ENCODE peak calls at places on chromosomes 1 and 21, in six cellular contexts. One of them, this sample, is unnamed.

GRCh38 chr1:156961709-156962108 is 41.3 kb downstream of the LRRC71 start:
- DNase-seq in pancreas: no peak
- DNase-seq in prostate gland: no peak
- DNase-seq in endodermal cell: no peak
- DNase-seq in spleen: no peak
- DNase-seq in OCI-LY7: peak; percentile 59
- DNase-seq in this sample: no peak

GRCh38 chr1:221212926-221213325 is 333.7 kb downstream of the HLX start:
- DNase-seq in OCI-LY7: no peak
- DNase-seq in pancreas: no peak
- DNase-seq in spleen: no peak
- DNase-seq in prostate gland: no peak
- DNase-seq in endodermal cell: no peak
- DNase-seq in this sample: no peak

GRCh38 chr1:33273402-33273801 is 17.1 kb downstream of the ZNF362 start:
- DNase-seq in spleen: no peak
- DNase-seq in pancreas: peak; percentile 22
- DNase-seq in prostate gland: no peak
- DNase-seq in endodermal cell: no peak
- DNase-seq in OCI-LY7: no peak
- DNase-seq in this sample: no peak

GRCh38 chr1:193325771-193326170 is 139.4 kb upstream of the B3GALT2 start:
- DNase-seq in prostate gland: no peak
- DNase-seq in OCI-LY7: no peak
- DNase-seq in endodermal cell: no peak
- DNase-seq in pancreas: no peak
- DNase-seq in spleen: no peak
- DNase-seq in this sample: no peak

GRCh38 chr1:212498243-212498642 is 65.5 kb downstream of the NENF start:
- DNase-seq in endodermal cell: no peak
- DNase-seq in pancreas: no peak
- DNase-seq in OCI-LY7: no peak
- DNase-seq in spleen: no peak
- DNase-seq in prostate gland: no peak
- DNase-seq in this sample: no peak

GRCh38 chr21:15759469-15759868 is 29.7 kb downstream of the USP25 start:
- DNase-seq in spleen: no peak
- DNase-seq in prostate gland: no peak
- DNase-seq in pancreas: no peak
- DNase-seq in OCI-LY7: no peak
- DNase-seq in endodermal cell: no peak
- DNase-seq in this sample: no peak

GRCh38 chr1:195462646-195463045 is 1145.6 kb downstream of the KCNT2 start:
- DNase-seq in OCI-LY7: no peak
- DNase-seq in prostate gland: no peak
- DNase-seq in spleen: no peak
- DNase-seq in endodermal cell: no peak
- DNase-seq in pancreas: no peak
- DNase-seq in this sample: no peak

GRCh38 chr1:107277022-107277421 is 136.2 kb downstream of the NTNG1 start:
- DNase-seq in pancreas: no peak
- DNase-seq in endodermal cell: peak; percentile 83
- DNase-seq in spleen: no peak
- DNase-seq in prostate gland: peak; percentile 5
- DNase-seq in OCI-LY7: peak; percentile 83
- DNase-seq in this sample: no peak

GRCh38 chr1:94863297-94863911 is 43.2 kb downstream of the SLC44A3 start:
- DNase-seq in spleen: no peak
- DNase-seq in endodermal cell: no peak
- DNase-seq in OCI-LY7: no peak
- DNase-seq in pancreas: no peak
- DNase-seq in prostate gland: peak; percentile 31
- DNase-seq in this sample: no peak

GRCh38 chr1:96926176-96926575 is 204.6 kb downstream of the PTBP2 start:
- DNase-seq in endodermal cell: no peak
- DNase-seq in prostate gland: no peak
- DNase-seq in pancreas: no peak
- DNase-seq in spleen: no peak
- DNase-seq in OCI-LY7: no peak
- DNase-seq in this sample: no peak

GRCh38 chr1:185837711-185838110 is 103.5 kb downstream of the HMCN1 start:
- DNase-seq in pancreas: no peak
- DNase-seq in prostate gland: no peak
- DNase-seq in endodermal cell: no peak
- DNase-seq in spleen: no peak
- DNase-seq in OCI-LY7: no peak
- DNase-seq in this sample: no peak

GRCh38 chr1:21307210-21307609 is 16.9 kb upstream of the ECE1 start:
- DNase-seq in endodermal cell: no peak
- DNase-seq in OCI-LY7: no peak
- DNase-seq in pancreas: no peak
- DNase-seq in prostate gland: no peak
- DNase-seq in spleen: no peak
- DNase-seq in this sample: no peak

GRCh38 chr1:158600735-158601134 is 4.3 kb upstream of the OR10Z1 start:
- DNase-seq in pancreas: no peak
- DNase-seq in prostate gland: no peak
- DNase-seq in endodermal cell: no peak
- DNase-seq in spleen: no peak
- DNase-seq in OCI-LY7: no peak
- DNase-seq in this sample: no peak

GRCh38 chr1:228340686-228341449 is 65.8 kb downstream of the TRIM11 start:
- DNase-seq in endodermal cell: peak; percentile 78
- DNase-seq in prostate gland: no peak
- DNase-seq in spleen: peak; percentile 69
- DNase-seq in pancreas: peak; percentile 55
- DNase-seq in OCI-LY7: peak; percentile 23
- DNase-seq in this sample: no peak

GRCh38 chr1:62391369-62391971 is 45.4 kb upstream of the USP1 start:
- DNase-seq in pancreas: peak; percentile 64
- DNase-seq in OCI-LY7: peak; percentile 53
- DNase-seq in prostate gland: no peak
- DNase-seq in spleen: no peak
- DNase-seq in endodermal cell: peak; percentile 86
- DNase-seq in this sample: no peak

GRCh38 chr1:31691951-31692350 is 11.9 kb downstream of the COL16A1 start:
- DNase-seq in prostate gland: no peak
- DNase-seq in pancreas: no peak
- DNase-seq in spleen: no peak
- DNase-seq in OCI-LY7: no peak
- DNase-seq in endodermal cell: no peak
- DNase-seq in this sample: no peak

GRCh38 chr1:96362623-96363022 is 359.0 kb upstream of the PTBP2 start:
- DNase-seq in endodermal cell: no peak
- DNase-seq in OCI-LY7: no peak
- DNase-seq in pancreas: no peak
- DNase-seq in spleen: no peak
- DNase-seq in prostate gland: no peak
- DNase-seq in this sample: no peak

GRCh38 chr1:24793762-24794161 is 48.5 kb downstream of the CLIC4 start:
- DNase-seq in OCI-LY7: no peak
- DNase-seq in spleen: no peak
- DNase-seq in endodermal cell: no peak
- DNase-seq in prostate gland: no peak
- DNase-seq in pancreas: no peak
- DNase-seq in this sample: peak; percentile 22

GRCh38 chr1:221488531-221488930 is 253.4 kb downstream of the DUSP10 start:
- DNase-seq in endodermal cell: no peak
- DNase-seq in OCI-LY7: no peak
- DNase-seq in spleen: no peak
- DNase-seq in prostate gland: no peak
- DNase-seq in pancreas: no peak
- DNase-seq in this sample: no peak

GRCh38 chr1:214563881-214564280 is 12.5 kb upstream of the PTPN14 start:
- DNase-seq in prostate gland: no peak
- DNase-seq in spleen: no peak
- DNase-seq in OCI-LY7: no peak
- DNase-seq in endodermal cell: no peak
- DNase-seq in pancreas: no peak
- DNase-seq in this sample: no peak

GRCh38 chr1:19814244-19814661 is 830 bp downstream of the RNF186 start:
- DNase-seq in pancreas: peak; percentile 65
- DNase-seq in prostate gland: no peak
- DNase-seq in spleen: no peak
- DNase-seq in OCI-LY7: no peak
- DNase-seq in endodermal cell: no peak
- DNase-seq in this sample: no peak

GRCh38 chr21:14993072-14993471 is 71.7 kb downstream of the NRIP1 start:
- DNase-seq in spleen: no peak
- DNase-seq in pancreas: no peak
- DNase-seq in prostate gland: no peak
- DNase-seq in OCI-LY7: no peak
- DNase-seq in endodermal cell: no peak
- DNase-seq in this sample: no peak

GRCh38 chr1:189616893-189617292 is 860.8 kb downstream of the BRINP3 start:
- DNase-seq in endodermal cell: no peak
- DNase-seq in prostate gland: no peak
- DNase-seq in spleen: no peak
- DNase-seq in pancreas: no peak
- DNase-seq in OCI-LY7: no peak
- DNase-seq in this sample: no peak

GRCh38 chr1:98898901-98899300 is 105.8 kb downstream of the PLPPR5 start:
- DNase-seq in OCI-LY7: no peak
- DNase-seq in spleen: no peak
- DNase-seq in pancreas: no peak
- DNase-seq in endodermal cell: no peak
- DNase-seq in prostate gland: no peak
- DNase-seq in this sample: no peak

GRCh38 chr1:28578696-28579218 is 13.3 kb upstream of the RAB42 start:
- DNase-seq in prostate gland: no peak
- DNase-seq in OCI-LY7: no peak
- DNase-seq in endodermal cell: no peak
- DNase-seq in pancreas: no peak
- DNase-seq in spleen: no peak
- DNase-seq in this sample: no peak

GRCh38 chr1:164601399-164602141 is 42.6 kb downstream of the PBX1 start:
- DNase-seq in spleen: no peak
- DNase-seq in prostate gland: no peak
- DNase-seq in endodermal cell: peak; percentile 58
- DNase-seq in OCI-LY7: no peak
- DNase-seq in pancreas: no peak
- DNase-seq in this sample: no peak

GRCh38 chr1:104933846-104934245 is 1184.1 kb downstream of the AMY1C start:
- DNase-seq in spleen: peak; percentile 74
- DNase-seq in endodermal cell: peak; percentile 57
- DNase-seq in OCI-LY7: no peak
- DNase-seq in prostate gland: no peak
- DNase-seq in pancreas: no peak
- DNase-seq in this sample: no peak

GRCh38 chr1:201552941-201553341 is 14.0 kb downstream of the NAV1 start:
- DNase-seq in OCI-LY7: no peak
- DNase-seq in pancreas: no peak
- DNase-seq in prostate gland: no peak
- DNase-seq in endodermal cell: peak; percentile 46
- DNase-seq in spleen: no peak
- DNase-seq in this sample: no peak

GRCh38 chr1:195663549-195664280 is 944.5 kb downstream of the KCNT2 start:
- DNase-seq in prostate gland: no peak
- DNase-seq in OCI-LY7: no peak
- DNase-seq in pancreas: no peak
- DNase-seq in endodermal cell: no peak
- DNase-seq in spleen: no peak
- DNase-seq in this sample: no peak

GRCh38 chr1:78839704-78840277 is 166.7 kb downstream of the ADGRL4 start:
- DNase-seq in endodermal cell: peak; percentile 69
- DNase-seq in spleen: no peak
- DNase-seq in pancreas: no peak
- DNase-seq in OCI-LY7: peak; percentile 52
- DNase-seq in prostate gland: peak; percentile 13
- DNase-seq in this sample: peak; percentile 25

GRCh38 chr1:85116856-85117255 is 68.6 kb upstream of the MCOLN3 start:
- DNase-seq in spleen: no peak
- DNase-seq in pancreas: no peak
- DNase-seq in endodermal cell: no peak
- DNase-seq in OCI-LY7: no peak
- DNase-seq in prostate gland: no peak
- DNase-seq in this sample: no peak

GRCh38 chr1:177334856-177335255 is 164.1 kb downstream of the BRINP2 start:
- DNase-seq in OCI-LY7: no peak
- DNase-seq in endodermal cell: no peak
- DNase-seq in pancreas: no peak
- DNase-seq in prostate gland: no peak
- DNase-seq in spleen: no peak
- DNase-seq in this sample: no peak
- TF ChIP-seq CTCF in OCI-LY7: no peak
- TF ChIP-seq CTCF in endodermal cell: no peak
- TF ChIP-seq CTCF in pancreas: no peak
- TF ChIP-seq CTCF in prostate gland: no peak
- TF ChIP-seq CTCF in spleen: no peak
- TF ChIP-seq CTCF in this sample: no peak

DNA sequence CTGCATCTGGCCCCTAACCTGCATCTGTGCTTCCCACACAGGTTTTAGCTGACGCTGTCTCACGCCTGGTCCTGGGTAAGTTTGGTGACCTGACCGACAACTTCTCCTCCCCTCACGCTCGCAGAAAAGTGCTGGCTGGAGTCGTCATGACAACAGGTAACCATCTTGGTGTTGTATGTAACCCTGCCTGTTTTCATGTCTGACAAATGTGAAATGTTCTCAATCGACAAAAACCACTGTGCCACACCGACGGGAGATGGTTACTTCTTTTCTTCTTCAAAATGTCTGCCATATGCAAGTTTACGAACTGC is 105.9 kb downstream of the ADARB1 start:
- DNase-seq in OCI-LY7: no peak
- DNase-seq in spleen: no peak
- DNase-seq in prostate gland: no peak
- DNase-seq in pancreas: no peak
- DNase-seq in endodermal cell: peak; percentile 53
- DNase-seq in this sample: no peak
- H3K36me3 ChIP-seq in OCI-LY7: no peaks in the 10 kb centered on the region
- H3K36me3 ChIP-seq in spleen: peaks cover 52% of the 10 kb centered on the region
- H3K36me3 ChIP-seq in prostate gland: peaks cover 10% of the 10 kb centered on the region
- H3K36me3 ChIP-seq in pancreas: no peaks in the 10 kb centered on the region
- H3K36me3 ChIP-seq in endodermal cell: peaks cover 3% of the 10 kb centered on the region
- H3K36me3 ChIP-seq in this sample: peaks cover 75% of the 10 kb centered on the region

GRCh38 chr1:6794164-6794563 is 8.9 kb downstream of the CAMTA1 start:
- DNase-seq in pancreas: no peak
- DNase-seq in prostate gland: no peak
- DNase-seq in spleen: no peak
- DNase-seq in endodermal cell: no peak
- DNase-seq in OCI-LY7: peak; percentile 29
- DNase-seq in this sample: no peak
- H3K4me1 ChIP-seq in pancreas: peaks cover 8% of the 10 kb centered on the region
- H3K4me1 ChIP-seq in prostate gland: no peaks in the 10 kb centered on the region
- H3K4me1 ChIP-seq in spleen: peaks cover 48% of the 10 kb centered on the region
- H3K4me1 ChIP-seq in endodermal cell: peaks cover 6% of the 10 kb centered on the region
- H3K4me1 ChIP-seq in OCI-LY7: peaks cover 4% of the 10 kb centered on the region
- H3K4me1 ChIP-seq in this sample: peaks cover 77% of the 10 kb centered on the region

DNA sequence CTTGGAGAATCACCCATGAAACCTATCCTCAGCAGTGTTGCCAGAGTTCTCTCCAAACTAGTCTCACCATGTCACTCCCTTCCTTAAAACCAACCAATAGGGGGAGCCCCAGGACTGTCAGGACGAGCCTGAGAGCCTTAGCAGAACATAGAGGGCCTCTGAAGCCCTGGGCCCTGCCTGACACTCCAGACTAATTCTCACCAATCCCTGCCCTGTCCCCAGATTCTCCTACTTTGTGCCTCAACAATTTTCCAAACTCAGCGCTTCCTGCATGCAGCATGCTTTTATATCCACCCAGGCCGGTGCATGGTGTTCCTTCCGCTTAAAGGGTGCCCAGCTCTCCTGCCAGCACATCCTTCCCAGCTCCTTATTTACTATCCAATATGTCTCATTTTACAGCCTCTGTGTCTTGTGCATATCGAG is 42.7 kb downstream of the HSD3B1 start:
- DNase-seq in endodermal cell: peak; percentile 87
- DNase-seq in prostate gland: peak; percentile 47
- DNase-seq in pancreas: no peak
- DNase-seq in OCI-LY7: peak; percentile 39
- DNase-seq in spleen: no peak
- DNase-seq in this sample: peak; percentile 55
- TF ChIP-seq CTCF in endodermal cell: peak; percentile 87
- TF ChIP-seq CTCF in prostate gland: peak; percentile 16
- TF ChIP-seq CTCF in pancreas: peak; percentile 38
- TF ChIP-seq CTCF in OCI-LY7: peak; percentile 72
- TF ChIP-seq CTCF in spleen: peak; percentile 54
- TF ChIP-seq CTCF in this sample: peak; percentile 58